ENCODE peak calls at places on chromosomes 4 and X, in four cellular contexts. I is NCI-H2081, C is AG08396, U is Ammon's horn. D is an unnamed sample.
A peak's percentile ranks its signal among the peaks of the same experiment; 100 is the strongest.

GRCh38 chr4:138448169-138448568 is 206.0 kb upstream of the SLC7A11 start:
- DNase-seq in I (no peak), C (no peak), U (no peak), D (no peak)

GRCh38 chr4:336099-336892 is 1.3 kb upstream of the ZNF141 start:
- DNase-seq in I (no peak), C (peak; percentile 47), U (peak; percentile 9), D (no peak)

GRCh38 chrX:69556094-69557011 is 52.2 kb downstream of the NALF2 start:
- DNase-seq in I (no peak), C (no peak), U (no peak), D (no peak)

GRCh38 chr4:48490012-48490679 is at the start of gene ZAR1:
- DNase-seq in I (no peak), C (no peak), U (no peak), D (peak; percentile 22)

GRCh38 chr4:121728798-121729226 is 32.0 kb upstream of the ANXA5 start:
- DNase-seq in I (no peak), C (peak; percentile 24), U (no peak), D (no peak)

GRCh38 chr4:27115221-27115620 is 254.6 kb downstream of the STIM2 start:
- DNase-seq in I (no peak), C (no peak), U (no peak), D (no peak)

GRCh38 chrX:49163555-49164419 is 1.2 kb downstream of the MAGIX start:
- DNase-seq in I (peak; percentile 74), C (peak; percentile 88), U (peak; percentile 91), D (peak; percentile 83)

GRCh38 chr4:85370400-85371032 is 104.4 kb upstream of the ARHGAP24 start:
- DNase-seq in I (peak; percentile 1), C (peak; percentile 10), U (peak; percentile 64), D (peak; percentile 31)

GRCh38 chr4:3719836-3720235 is 46.3 kb upstream of the ADRA2C start:
- DNase-seq in I (no peak), C (no peak), U (no peak), D (no peak)

GRCh38 chr4:22463179-22463578 is 52.7 kb downstream of the ADGRA3 start:
- DNase-seq in I (no peak), C (no peak), U (no peak), D (no peak)

GRCh38 chrX:22095306-22095705 is 63.2 kb downstream of the PHEX start:
- DNase-seq in I (no peak), C (peak; percentile 10), U (no peak), D (no peak)

GRCh38 chrX:149398027-149398426 is 107.1 kb downstream of the IDS start:
- DNase-seq in I (no peak), C (no peak), U (no peak), D (no peak)

GRCh38 chrX:33336783-33337182 is 125.4 kb upstream of the DMD start:
- DNase-seq in I (peak; percentile 37), C (no peak), U (peak; percentile 59), D (peak; percentile 26)

GRCh38 chrX:635428-636192 is 5.0 kb downstream of the SHOX start:
- DNase-seq in I (no peak), C (no peak), U (no peak), D (no peak)

GRCh38 chr4:3525532-3526430 is 6.4 kb downstream of the LRPAP1 start:
- DNase-seq in I (no peak), C (no peak), U (no peak), D (no peak)

GRCh38 chr4:164904336-164904735 is 27.4 kb downstream of the APELA start:
- DNase-seq in I (no peak), C (no peak), U (no peak), D (no peak)

GRCh38 chr4:3871881-3872833 is 106.0 kb downstream of the ADRA2C start:
- DNase-seq in I (no peak), C (no peak), U (no peak), D (no peak)

GRCh38 chrX:82649645-82650044 is 858.4 kb upstream of the POU3F4 start:
- DNase-seq in I (no peak), C (no peak), U (no peak), D (no peak)

GRCh38 chrX:106899276-106899675 is 3.9 kb downstream of the RIPPLY1 start:
- DNase-seq in I (no peak), C (no peak), U (no peak), D (no peak)

GRCh38 chr4:93084599-93085305 is 743.8 kb upstream of the ATOH1 start:
- DNase-seq in I (no peak), C (no peak), U (no peak), D (no peak)

GRCh38 chr4:31237242-31237641 is 517.1 kb downstream of the PCDH7 start:
- DNase-seq in I (no peak), C (no peak), U (no peak), D (no peak)

GRCh38 chrX:35826503-35826902 is 28.4 kb downstream of the MAGEB16 start:
- DNase-seq in I (no peak), C (no peak), U (no peak), D (no peak)

GRCh38 chr4:102867278-102868152 is 1.3 kb upstream of the CISD2 start:
- DNase-seq in I (no peak), C (no peak), U (no peak), D (no peak)

GRCh38 chrX:120365320-120365719 is 3.4 kb downstream of the ATP1B4 start:
- DNase-seq in I (peak; percentile 32), C (peak; percentile 7), U (peak; percentile 24), D (no peak)

GRCh38 chr4:113232194-113232593 is 182.7 kb downstream of the ANK2 start:
- DNase-seq in I (no peak), C (no peak), U (no peak), D (no peak)

GRCh38 chrX:15930585-15930984 is 76.0 kb upstream of the AP1S2 start:
- DNase-seq in I (peak; percentile 43), C (peak; percentile 25), U (no peak), D (peak; percentile 72)

GRCh38 chr4:170804930-170805329 is 715.2 kb upstream of the AADAT start:
- DNase-seq in I (no peak), C (no peak), U (no peak), D (no peak)

GRCh38 chr4:156177941-156178340 is 224.3 kb upstream of the CTSO start:
- DNase-seq in I (no peak), C (no peak), U (no peak), D (no peak)

D was measured in NCI-H345.